ENCODE peak calls at places on chromosomes 12 and 14, in seven cellular contexts. M is transverse colon; F is CD4-positive, alpha-beta T cell; W is endothelial cell of umbilical vein; J is OCI-LY7; I is endodermal cell; R is effector memory CD4-positive, alpha-beta T cell. Q is an unnamed sample. For H3K9me3, the result is how much of the 10 kb centered on the place peaks cover.

GRCh38 chr14:63011609-63012008 is 33.6 kb downstream of the KCNH5 start:
- DNase-seq in M (no peak), F (no peak), I (no peak), W (no peak), J (no peak), R (no peak), Q (no peak)

GRCh38 chr14:90518075-90518940 is 121.5 kb downstream of the CALM1 start:
- DNase-seq in F (no peak), R (no peak), J (no peak), W (no peak), M (peak), I (no peak), Q (no peak)

GRCh38 chr14:52043690-52044089 is 25.2 kb downstream of the NID2 start:
- DNase-seq in I (peak), J (peak), M (peak), R (no peak), F (peak), W (peak), Q (no peak)

GRCh38 chr12:40002178-40003169 is 103.4 kb downstream of the SLC2A13 start:
- DNase-seq in I (no peak), J (no peak), W (no peak), R (no peak), M (no peak), F (no peak), Q (no peak)

GRCh38 chr12:116955382-116956021 is 44.8 kb downstream of the FBXW8 start:
- DNase-seq in M (peak), J (peak), W (no peak), I (peak), R (peak), F (peak), Q (no peak)

GRCh38 chr14:69484444-69485113 is at the start of gene PLEKHD1:
- DNase-seq in F (no peak), I (peak), R (no peak), M (no peak), J (no peak), W (no peak), Q (no peak)

GRCh38 chr12:89657739-89658138 is 50.9 kb downstream of the ATP2B1 start:
- DNase-seq in M (no peak), I (no peak), F (no peak), R (no peak), J (no peak), W (no peak), Q (no peak)

GRCh38 chr12:11672361-11672760 is 22.9 kb downstream of the ETV6 start:
- DNase-seq in F (no peak), R (no peak), W (no peak), M (no peak), J (no peak), I (no peak), Q (no peak)

GRCh38 chr12:95238150-95238549 is 20.5 kb downstream of the VEZT start:
- DNase-seq in M (no peak), I (no peak), R (no peak), W (no peak), F (no peak), J (no peak), Q (no peak)
- H3K9me3 ChIP-seq in M (under half), I (under half), R (under half), W (under half), F (under half), J (under half), Q (under half)

GRCh38 chr12:12676605-12677004 is 19.4 kb downstream of the GPR19 start:
- DNase-seq in M (no peak), J (no peak), F (no peak), I (peak), W (no peak), R (no peak), Q (no peak)
- H3K9me3 ChIP-seq in M (under half), J (under half), F (under half), I (under half), W (under half), R (under half), Q (under half)

DNA sequence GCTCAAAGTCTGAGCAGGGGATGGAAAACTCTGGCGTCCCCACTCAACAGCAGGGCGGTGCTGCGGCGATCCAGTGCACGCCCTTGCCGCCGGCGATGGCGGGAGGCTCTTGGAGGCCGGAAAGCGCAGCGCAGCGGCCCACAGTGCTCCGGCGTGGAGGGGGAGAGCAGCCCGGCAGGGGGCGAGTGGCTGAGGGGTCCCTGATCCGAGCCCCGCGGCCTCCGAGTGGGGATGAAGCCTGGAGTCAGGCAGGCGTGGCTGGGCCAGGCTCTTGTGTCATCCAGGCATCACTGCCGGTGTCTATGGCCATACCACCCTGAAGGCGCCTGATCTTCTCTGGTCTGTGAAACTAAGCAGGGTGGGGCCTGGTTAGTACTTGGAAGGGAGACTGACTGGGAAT is 183.1 kb downstream of the ALG10 start:
- DNase-seq in W (no peak), J (no peak), M (no peak), F (no peak), I (no peak), R (no peak), Q (no peak)
- H3K9me3 ChIP-seq in W (under half), J (under half), M (under half), F (under half), I (half or more), R (under half), Q (under half)

GRCh38 chr14:26828741-26829140 is 230.9 kb upstream of the NOVA1 start:
- DNase-seq in R (no peak), M (no peak), I (no peak), J (no peak), F (no peak), W (no peak), Q (no peak)
- H3K9me3 ChIP-seq in R (under half), M (under half), I (under half), J (under half), F (under half), W (under half), Q (under half)

GRCh38 chr14:55807992-55808391 is 228.0 kb downstream of the KTN1 start:
- DNase-seq in R (no peak), F (no peak), I (no peak), J (no peak), W (no peak), M (no peak), Q (no peak)

GRCh38 chr14:55804198-55804553 is 224.2 kb downstream of the KTN1 start:
- DNase-seq in R (no peak), I (no peak), M (no peak), F (no peak), W (no peak), J (no peak), Q (no peak)

GRCh38 chr14:55805250-55805649 is 225.2 kb downstream of the KTN1 start:
- DNase-seq in I (no peak), R (no peak), W (no peak), M (no peak), J (no peak), F (no peak), Q (no peak)

GRCh38 chr14:55807536-55807935 is 227.5 kb downstream of the KTN1 start:
- DNase-seq in R (no peak), M (no peak), F (no peak), W (no peak), J (no peak), I (no peak), Q (no peak)

DNA sequence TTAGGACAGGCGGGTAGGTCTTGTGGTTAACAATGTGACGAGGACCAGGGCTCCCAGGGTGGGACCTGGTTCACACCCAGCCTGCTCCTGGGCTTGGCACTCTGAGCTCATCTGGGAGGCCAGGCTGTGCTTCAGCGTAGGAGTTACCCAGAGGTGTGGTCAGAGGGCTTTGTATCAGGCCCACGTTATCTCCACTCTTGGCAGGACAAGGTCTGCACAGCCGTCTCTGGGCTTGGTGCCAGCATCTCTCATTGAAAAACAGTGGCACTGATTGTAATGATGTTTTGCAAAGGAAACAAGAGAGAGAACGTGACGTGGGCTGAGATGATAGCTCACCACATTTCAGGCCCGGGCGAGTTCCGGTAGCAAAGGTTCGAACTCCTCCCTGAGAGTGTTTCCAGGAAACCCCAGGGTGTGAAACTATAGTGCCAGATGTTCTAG is 227.1 kb downstream of the KTN1 start:
- DNase-seq in R (peak), M (peak), J (no peak), W (peak), I (no peak), F (peak), Q (no peak)
- H3K9me3 ChIP-seq in R (under half), M (under half), J (under half), W (under half), I (under half), F (under half), Q (under half)

DNA sequence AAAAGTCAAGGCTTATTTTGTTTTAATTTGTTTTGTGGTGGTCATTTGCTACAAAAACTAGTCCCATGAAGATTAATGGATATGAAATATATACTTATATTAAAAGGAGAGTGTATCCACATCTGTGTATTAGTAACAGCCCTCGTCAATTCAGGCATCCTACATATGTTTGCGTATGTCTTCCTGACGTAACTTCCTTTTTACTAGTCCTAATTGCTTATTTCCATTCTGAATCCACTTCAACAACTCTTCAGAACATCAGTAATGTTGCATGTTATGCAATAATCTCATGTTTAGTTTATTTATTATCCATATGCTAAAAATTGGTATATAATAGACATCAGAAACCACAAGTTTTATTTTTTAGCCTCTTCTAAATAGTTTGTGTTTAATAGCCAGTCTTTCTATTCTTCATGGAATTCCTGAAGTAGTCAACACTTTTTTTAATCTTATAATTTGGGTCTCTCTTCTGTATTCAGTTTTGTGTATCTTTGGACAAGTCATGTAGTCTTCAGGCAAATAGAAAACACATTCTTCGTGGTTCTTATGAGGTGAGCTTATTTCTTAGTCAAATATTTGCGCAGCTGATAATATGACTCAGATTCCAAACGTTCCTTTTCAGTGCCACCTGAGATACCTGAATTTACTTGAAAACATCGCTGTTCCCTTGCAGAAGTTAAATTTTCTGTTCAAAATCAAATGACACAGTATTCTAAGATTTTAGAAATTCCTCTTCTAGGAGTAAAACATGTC is 268.6 kb downstream of the CCDC59 start:
- DNase-seq in I (no peak), M (no peak), F (no peak), R (no peak), W (no peak), J (no peak), Q (no peak)
- H3K9me3 ChIP-seq in I (under half), M (under half), F (under half), R (under half), W (under half), J (under half), Q (under half)

Q was measured in vagina.